ENCODE peak calls at places on chromosomes 2 and 18, in six cellular contexts. One of them, this sample, is unnamed.

GRCh38 chr2:149094217-149095015 is 55.9 kb downstream of the LYPD6B start:
- DNase-seq in keratinocyte: no peak
- DNase-seq in pancreas: no peak
- DNase-seq in heart left ventricle: no peak
- DNase-seq in sigmoid colon: no peak
- DNase-seq in neural progenitor cell: peak; percentile 15
- DNase-seq in this sample: no peak

GRCh38 chr2:119699016-119699606 is 20.1 kb downstream of the TMEM177 start:
- DNase-seq in keratinocyte: no peak
- DNase-seq in pancreas: no peak
- DNase-seq in heart left ventricle: no peak
- DNase-seq in sigmoid colon: no peak
- DNase-seq in neural progenitor cell: no peak
- DNase-seq in this sample: no peak

GRCh38 chr2:239263937-239264837 is 136.6 kb downstream of the HDAC4 start:
- DNase-seq in keratinocyte: no peak
- DNase-seq in pancreas: no peak
- DNase-seq in heart left ventricle: no peak
- DNase-seq in sigmoid colon: peak; percentile 71
- DNase-seq in neural progenitor cell: no peak
- DNase-seq in this sample: no peak

GRCh38 chr18:74063552-74063951 is 84.1 kb downstream of the FBXO15 start:
- DNase-seq in keratinocyte: no peak
- DNase-seq in pancreas: no peak
- DNase-seq in heart left ventricle: no peak
- DNase-seq in sigmoid colon: no peak
- DNase-seq in neural progenitor cell: no peak
- DNase-seq in this sample: no peak

GRCh38 chr18:48662021-48662661 is 123.3 kb downstream of the CTIF start:
- DNase-seq in keratinocyte: no peak
- DNase-seq in pancreas: no peak
- DNase-seq in heart left ventricle: peak; percentile 5
- DNase-seq in sigmoid colon: peak; percentile 45
- DNase-seq in neural progenitor cell: peak; percentile 29
- DNase-seq in this sample: peak; percentile 64

GRCh38 chr2:212480447-212480846 is 58.2 kb downstream of the ERBB4 start:
- DNase-seq in keratinocyte: no peak
- DNase-seq in pancreas: no peak
- DNase-seq in heart left ventricle: no peak
- DNase-seq in sigmoid colon: no peak
- DNase-seq in neural progenitor cell: no peak
- DNase-seq in this sample: no peak

GRCh38 chr2:134866498-134867099 is 28.2 kb downstream of the ACMSD start:
- DNase-seq in keratinocyte: no peak
- DNase-seq in pancreas: no peak
- DNase-seq in heart left ventricle: no peak
- DNase-seq in sigmoid colon: no peak
- DNase-seq in neural progenitor cell: no peak
- DNase-seq in this sample: no peak

GRCh38 chr2:177263451-177264208 is 897 bp downstream of the NFE2L2 start:
- DNase-seq in keratinocyte: no peak
- DNase-seq in pancreas: peak; percentile 98
- DNase-seq in heart left ventricle: peak; percentile 99
- DNase-seq in sigmoid colon: peak; percentile 99
- DNase-seq in neural progenitor cell: peak; percentile 95
- DNase-seq in this sample: peak; percentile 99

GRCh38 chr18:62450546-62451395 is 72.1 kb upstream of the ZCCHC2 start:
- DNase-seq in keratinocyte: no peak
- DNase-seq in pancreas: peak; percentile 78
- DNase-seq in heart left ventricle: peak; percentile 58
- DNase-seq in sigmoid colon: peak; percentile 72
- DNase-seq in neural progenitor cell: no peak
- DNase-seq in this sample: peak; percentile 74

GRCh38 chr2:113685471-113685870 is 58.4 kb downstream of the RABL2A start:
- DNase-seq in keratinocyte: no peak
- DNase-seq in pancreas: no peak
- DNase-seq in heart left ventricle: no peak
- DNase-seq in sigmoid colon: no peak
- DNase-seq in neural progenitor cell: no peak
- DNase-seq in this sample: no peak

GRCh38 chr2:222318712-222319575 is 20.1 kb upstream of the PAX3 start:
- DNase-seq in keratinocyte: no peak
- DNase-seq in pancreas: no peak
- DNase-seq in heart left ventricle: no peak
- DNase-seq in sigmoid colon: no peak
- DNase-seq in neural progenitor cell: peak; percentile 82
- DNase-seq in this sample: no peak

GRCh38 chr18:10047237-10047636 is 133.4 kb downstream of the VAPA start:
- DNase-seq in keratinocyte: no peak
- DNase-seq in pancreas: no peak
- DNase-seq in heart left ventricle: no peak
- DNase-seq in sigmoid colon: no peak
- DNase-seq in neural progenitor cell: no peak
- DNase-seq in this sample: no peak

GRCh38 chr2:162890690-162891311 is 52.2 kb upstream of the KCNH7 start:
- DNase-seq in keratinocyte: no peak
- DNase-seq in pancreas: no peak
- DNase-seq in heart left ventricle: no peak
- DNase-seq in sigmoid colon: no peak
- DNase-seq in neural progenitor cell: peak; percentile 73
- DNase-seq in this sample: no peak

GRCh38 chr18:36195427-36196122 is 8.3 kb downstream of the MOCOS start:
- DNase-seq in keratinocyte: no peak
- DNase-seq in pancreas: no peak
- DNase-seq in heart left ventricle: no peak
- DNase-seq in sigmoid colon: no peak
- DNase-seq in neural progenitor cell: no peak
- DNase-seq in this sample: no peak

GRCh38 chr18:22753130-22753831 is 179.8 kb upstream of the RBBP8 start:
- DNase-seq in keratinocyte: no peak
- DNase-seq in pancreas: no peak
- DNase-seq in heart left ventricle: no peak
- DNase-seq in sigmoid colon: no peak
- DNase-seq in neural progenitor cell: no peak
- DNase-seq in this sample: no peak

GRCh38 chr2:134189009-134189717 is 64.7 kb upstream of the MGAT5 start:
- DNase-seq in keratinocyte: no peak
- DNase-seq in pancreas: peak; percentile 74
- DNase-seq in heart left ventricle: no peak
- DNase-seq in sigmoid colon: no peak
- DNase-seq in neural progenitor cell: no peak
- DNase-seq in this sample: no peak

GRCh38 chr2:43623052-43623451 is 14.0 kb upstream of the PLEKHH2 start:
- DNase-seq in keratinocyte: no peak
- DNase-seq in pancreas: no peak
- DNase-seq in heart left ventricle: peak; percentile 26
- DNase-seq in sigmoid colon: peak; percentile 85
- DNase-seq in neural progenitor cell: no peak
- DNase-seq in this sample: no peak

GRCh38 chr2:169324581-169325260 is 37.6 kb downstream of the LRP2 start:
- DNase-seq in keratinocyte: no peak
- DNase-seq in pancreas: no peak
- DNase-seq in heart left ventricle: no peak
- DNase-seq in sigmoid colon: no peak
- DNase-seq in neural progenitor cell: no peak
- DNase-seq in this sample: no peak

GRCh38 chr2:100895934-100896685 is 76.2 kb downstream of the NPAS2 start:
- DNase-seq in keratinocyte: no peak
- DNase-seq in pancreas: no peak
- DNase-seq in heart left ventricle: peak; percentile 43
- DNase-seq in sigmoid colon: no peak
- DNase-seq in neural progenitor cell: no peak
- DNase-seq in this sample: no peak

GRCh38 chr2:100902833-100903405 is 83.0 kb downstream of the NPAS2 start:
- DNase-seq in keratinocyte: peak; percentile 60
- DNase-seq in pancreas: no peak
- DNase-seq in heart left ventricle: no peak
- DNase-seq in sigmoid colon: no peak
- DNase-seq in neural progenitor cell: no peak
- DNase-seq in this sample: no peak

GRCh38 chr2:100898035-100898689 is 78.2 kb downstream of the NPAS2 start:
- DNase-seq in keratinocyte: no peak
- DNase-seq in pancreas: no peak
- DNase-seq in heart left ventricle: no peak
- DNase-seq in sigmoid colon: no peak
- DNase-seq in neural progenitor cell: no peak
- DNase-seq in this sample: no peak

GRCh38 chr2:100903534-100904258 is 83.8 kb downstream of the NPAS2 start:
- DNase-seq in keratinocyte: peak; percentile 71
- DNase-seq in pancreas: no peak
- DNase-seq in heart left ventricle: no peak
- DNase-seq in sigmoid colon: no peak
- DNase-seq in neural progenitor cell: peak; percentile 58
- DNase-seq in this sample: no peak

DNA sequence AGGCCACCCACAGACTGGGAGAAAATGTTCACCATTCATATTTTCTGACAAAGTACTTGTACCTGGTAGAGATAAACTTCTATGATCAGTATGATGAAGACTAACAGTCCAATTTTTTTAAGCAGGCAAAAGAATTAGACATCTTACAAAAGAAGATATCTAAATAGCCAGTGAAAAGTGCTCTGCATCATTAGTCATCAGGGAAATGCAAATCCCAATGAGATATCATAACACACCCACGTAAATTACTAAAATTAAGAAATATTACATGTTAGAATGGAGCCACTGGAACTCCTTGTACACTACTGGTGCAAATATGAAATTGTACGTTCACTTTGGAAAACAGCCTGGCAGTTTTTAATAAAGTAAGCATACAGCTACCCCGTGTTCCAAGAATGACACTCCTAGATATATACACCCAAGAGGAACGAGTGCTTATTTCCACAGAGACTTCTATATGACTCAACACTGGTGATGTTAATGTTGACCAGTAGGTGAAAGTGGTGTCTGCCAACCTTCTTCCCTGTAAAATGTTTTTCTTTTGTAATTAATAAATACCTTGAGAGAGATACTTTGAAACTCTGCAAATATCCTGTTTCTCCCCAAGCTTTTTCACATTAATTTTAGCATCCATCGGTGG is 80.3 kb downstream of the NPAS2 start:
- DNase-seq in keratinocyte: no peak
- DNase-seq in pancreas: no peak
- DNase-seq in heart left ventricle: no peak
- DNase-seq in sigmoid colon: no peak
- DNase-seq in neural progenitor cell: no peak
- DNase-seq in this sample: no peak
- H3K4me1 ChIP-seq in keratinocyte: peaks cover 32% of the 10 kb centered on the region
- H3K4me1 ChIP-seq in pancreas: no peaks in the 10 kb centered on the region
- H3K4me1 ChIP-seq in heart left ventricle: peaks cover 11% of the 10 kb centered on the region
- H3K4me1 ChIP-seq in sigmoid colon: no peaks in the 10 kb centered on the region
- H3K4me1 ChIP-seq in neural progenitor cell: no peaks in the 10 kb centered on the region
- H3K4me1 ChIP-seq in this sample: peaks cover 7% of the 10 kb centered on the region

GRCh38 chr2:101300164-101300563 is 8.3 kb downstream of the RNF149 start:
- DNase-seq in keratinocyte: no peak
- DNase-seq in pancreas: no peak
- DNase-seq in heart left ventricle: no peak
- DNase-seq in sigmoid colon: no peak
- DNase-seq in neural progenitor cell: no peak
- DNase-seq in this sample: no peak
- H3K4me1 ChIP-seq in keratinocyte: peaks cover 3% of the 10 kb centered on the region
- H3K4me1 ChIP-seq in pancreas: peaks cover 12% of the 10 kb centered on the region
- H3K4me1 ChIP-seq in heart left ventricle: peaks cover 25% of the 10 kb centered on the region
- H3K4me1 ChIP-seq in sigmoid colon: no peaks in the 10 kb centered on the region
- H3K4me1 ChIP-seq in neural progenitor cell: no peaks in the 10 kb centered on the region
- H3K4me1 ChIP-seq in this sample: peaks cover 24% of the 10 kb centered on the region

DNA sequence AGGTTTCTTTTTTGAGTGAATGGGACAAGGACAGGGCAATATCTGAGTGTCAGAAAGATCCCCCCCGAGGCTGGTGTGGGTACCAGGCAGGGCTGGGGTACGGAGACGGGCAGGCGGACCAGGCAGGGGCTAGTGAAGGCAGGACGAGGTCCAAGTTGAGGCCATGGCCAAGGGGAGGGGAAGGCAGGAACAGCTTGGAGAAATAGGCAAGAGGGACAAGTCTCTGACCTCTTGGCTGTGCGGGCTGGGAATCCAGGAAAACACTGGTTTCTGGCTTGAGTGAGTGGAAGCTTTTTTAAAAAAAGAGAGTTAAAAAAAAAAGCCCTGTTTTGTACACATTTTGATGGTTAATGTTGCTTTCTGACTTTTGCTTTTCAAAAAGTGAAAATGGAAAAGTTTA is 30.3 kb downstream of the ASAP2 start:
- DNase-seq in keratinocyte: no peak
- DNase-seq in pancreas: no peak
- DNase-seq in heart left ventricle: no peak
- DNase-seq in sigmoid colon: no peak
- DNase-seq in neural progenitor cell: no peak
- DNase-seq in this sample: peak; percentile 67
- H3K4me1 ChIP-seq in keratinocyte: peaks cover 76% of the 10 kb centered on the region
- H3K4me1 ChIP-seq in pancreas: no peaks in the 10 kb centered on the region
- H3K4me1 ChIP-seq in heart left ventricle: peaks cover 55% of the 10 kb centered on the region
- H3K4me1 ChIP-seq in sigmoid colon: no peaks in the 10 kb centered on the region
- H3K4me1 ChIP-seq in neural progenitor cell: peaks cover 25% of the 10 kb centered on the region
- H3K4me1 ChIP-seq in this sample: peaks cover 88% of the 10 kb centered on the region

GRCh38 chr2:68426885-68427579 is 40.1 kb downstream of the FBXO48 start:
- DNase-seq in keratinocyte: no peak
- DNase-seq in pancreas: no peak
- DNase-seq in heart left ventricle: no peak
- DNase-seq in sigmoid colon: no peak
- DNase-seq in neural progenitor cell: no peak
- DNase-seq in this sample: no peak

GRCh38 chr2:68425503-68425902 is 41.6 kb downstream of the FBXO48 start:
- DNase-seq in keratinocyte: no peak
- DNase-seq in pancreas: no peak
- DNase-seq in heart left ventricle: no peak
- DNase-seq in sigmoid colon: no peak
- DNase-seq in neural progenitor cell: no peak
- DNase-seq in this sample: no peak

GRCh38 chr2:68426446-68426845 is 40.6 kb downstream of the FBXO48 start:
- DNase-seq in keratinocyte: no peak
- DNase-seq in pancreas: no peak
- DNase-seq in heart left ventricle: no peak
- DNase-seq in sigmoid colon: no peak
- DNase-seq in neural progenitor cell: no peak
- DNase-seq in this sample: no peak

GRCh38 chr2:68420254-68420910 is 46.7 kb downstream of the FBXO48 start:
- DNase-seq in keratinocyte: no peak
- DNase-seq in pancreas: no peak
- DNase-seq in heart left ventricle: no peak
- DNase-seq in sigmoid colon: no peak
- DNase-seq in neural progenitor cell: no peak
- DNase-seq in this sample: no peak

DNA sequence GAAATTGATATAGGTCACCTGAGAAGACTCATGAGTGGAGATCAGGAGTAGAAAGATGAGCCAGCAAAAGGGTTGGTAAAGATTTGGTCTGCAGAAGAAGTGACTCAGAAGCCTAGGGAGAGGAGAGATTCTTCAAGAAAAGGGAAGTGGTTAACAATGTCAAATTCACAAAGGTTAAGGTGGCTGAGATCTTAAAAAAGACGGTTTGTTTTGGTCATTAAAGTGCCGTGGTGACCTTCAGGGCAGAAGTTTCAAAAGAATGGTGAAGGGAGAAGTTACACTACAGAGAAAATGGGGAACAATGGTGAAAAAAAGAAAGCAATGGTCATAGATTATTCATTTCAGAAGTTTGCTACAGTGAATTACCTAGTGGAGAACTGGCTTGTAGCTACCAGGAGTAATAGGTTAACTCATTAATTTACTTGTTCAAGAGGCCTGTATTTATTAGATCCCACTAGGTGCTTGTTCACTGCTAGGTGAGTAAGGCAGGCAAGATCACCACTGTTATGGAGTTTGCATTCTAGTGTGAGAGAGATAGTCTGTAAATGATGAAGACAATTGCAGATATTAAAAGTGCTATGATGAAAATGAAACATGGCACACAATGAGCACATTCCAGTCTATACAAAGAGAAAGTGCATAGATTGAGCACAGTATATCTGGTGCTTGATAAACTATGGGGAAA is 43.0 kb downstream of the FBXO48 start:
- DNase-seq in keratinocyte: no peak
- DNase-seq in pancreas: no peak
- DNase-seq in heart left ventricle: no peak
- DNase-seq in sigmoid colon: no peak
- DNase-seq in neural progenitor cell: no peak
- DNase-seq in this sample: no peak
- H3K4me1 ChIP-seq in keratinocyte: no peaks in the 10 kb centered on the region
- H3K4me1 ChIP-seq in pancreas: no peaks in the 10 kb centered on the region
- H3K4me1 ChIP-seq in heart left ventricle: no peaks in the 10 kb centered on the region
- H3K4me1 ChIP-seq in sigmoid colon: no peaks in the 10 kb centered on the region
- H3K4me1 ChIP-seq in neural progenitor cell: peaks cover 2% of the 10 kb centered on the region
- H3K4me1 ChIP-seq in this sample: no peaks in the 10 kb centered on the region

This sample was measured in ascending aorta.